ENCODE peak calls at places on chromosomes 6 and 20, in four cellular contexts. L is adrenal gland, D is endothelial cell, X is lower leg skin. E is an unnamed sample.

GRCh38 chr6:89506716-89507597 is 74.0 kb downstream of the ANKRD6 start:
- DNase-seq in L (no peak), D (no peak), X (no peak), E (no peak)

GRCh38 chr20:44644384-44645131 is 6.9 kb downstream of the ADA start:
- DNase-seq in L (no peak), D (no peak), X (no peak), E (no peak)

GRCh38 chr20:8464368-8464767 is 332.3 kb downstream of the PLCB1 start:
- DNase-seq in L (no peak), D (no peak), X (no peak), E (no peak)

GRCh38 chr6:62391358-62391757 is 105.3 kb upstream of the KHDRBS2 start:
- DNase-seq in L (no peak), D (no peak), X (no peak), E (no peak)

GRCh38 chr6:57262901-57263694 is 41.0 kb upstream of the RAB23 start:
- DNase-seq in L (no peak), D (no peak), X (no peak), E (no peak)

GRCh38 chr6:47414517-47415167 is 62.9 kb upstream of the CD2AP start:
- DNase-seq in L (no peak), D (no peak), X (no peak), E (no peak)

GRCh38 chr20:62043131-62043914 is 22.4 kb downstream of the TAF4 start:
- DNase-seq in L (peak), D (no peak), X (no peak), E (no peak)

GRCh38 chr6:44966449-44967091 is 361.6 kb upstream of the RUNX2 start:
- DNase-seq in L (no peak), D (no peak), X (no peak), E (no peak)

GRCh38 chr6:44041461-44042260 is 85.6 kb downstream of the MRPL14 start:
- DNase-seq in L (peak), D (no peak), X (no peak), E (no peak)

GRCh38 chr20:61437280-61438206 is 185.5 kb downstream of the CDH4 start:
- DNase-seq in L (no peak), D (no peak), X (no peak), E (no peak)

GRCh38 chr20:21808863-21809664 is 103.6 kb downstream of the PAX1 start:
- DNase-seq in L (peak), D (peak), X (no peak), E (no peak)

GRCh38 chr20:60011512-60012507 is 53.6 kb downstream of the CDH26 start:
- DNase-seq in L (no peak), D (no peak), X (peak), E (no peak)

GRCh38 chr6:12232339-12232738 is 57.8 kb upstream of the EDN1 start:
- DNase-seq in L (no peak), D (no peak), X (no peak), E (no peak)

GRCh38 chr20:8373579-8373978 is 241.5 kb downstream of the PLCB1 start:
- DNase-seq in L (no peak), D (no peak), X (no peak), E (no peak)

GRCh38 chr6:142833054-142833453 is 111.9 kb downstream of the HIVEP2 start:
- DNase-seq in L (no peak), D (no peak), X (no peak), E (no peak)

GRCh38 chr6:161211380-161212035 is 62.4 kb downstream of the AGPAT4 start:
- DNase-seq in L (no peak), D (no peak), X (no peak), E (no peak)

GRCh38 chr6:67683960-67684359 is 951.1 kb upstream of the ADGRB3 start:
- DNase-seq in L (no peak), D (no peak), X (no peak), E (no peak)

GRCh38 chr6:169776379-169776778 is 25.0 kb downstream of the ERMARD start:
- DNase-seq in L (no peak), D (no peak), X (no peak), E (no peak)

GRCh38 chr6:170019259-170020040 is 268.0 kb downstream of the ERMARD start:
- DNase-seq in L (no peak), D (no peak), X (no peak), E (no peak)

GRCh38 chr6:161068296-161068695 is 76.7 kb downstream of the MAP3K4 start:
- DNase-seq in L (no peak), D (no peak), X (no peak), E (no peak)

GRCh38 chr6:5246141-5246869 is 14.4 kb downstream of the LYRM4 start:
- DNase-seq in L (no peak), D (no peak), X (no peak), E (no peak)

GRCh38 chr6:141107562-141108160 is 1025.1 kb upstream of the GJE1 start:
- DNase-seq in L (no peak), D (no peak), X (no peak), E (no peak)

GRCh38 chr6:88629838-88630462 is 333.5 kb downstream of the RNGTT start:
- DNase-seq in L (no peak), D (peak), X (no peak), E (no peak)

GRCh38 chr20:6501061-6501460 is 266.4 kb upstream of the BMP2 start:
- DNase-seq in L (peak), D (no peak), X (no peak), E (no peak)

GRCh38 chr20:5207138-5207537 is 80.3 kb downstream of the CDS2 start:
- DNase-seq in L (no peak), D (no peak), X (no peak), E (no peak)

GRCh38 chr6:161139766-161140553 is 133.9 kb downstream of the AGPAT4 start:
- DNase-seq in L (peak), D (no peak), X (no peak), E (no peak)

GRCh38 chr20:18705906-18706305 is 107.7 kb upstream of the SCP2D1 start:
- DNase-seq in L (no peak), D (no peak), X (no peak), E (no peak)

GRCh38 chr6:54008589-54008988 is 102.7 kb upstream of the MLIP start:
- DNase-seq in L (no peak), D (no peak), X (no peak), E (no peak)

GRCh38 chr6:78850621-78851020 is 16.7 kb upstream of the IRAK1BP1 start:
- DNase-seq in L (no peak), D (no peak), X (no peak), E (no peak)

GRCh38 chr6:3509326-3509725 is 52.5 kb upstream of the SLC22A23 start:
- DNase-seq in L (no peak), D (no peak), X (no peak), E (no peak)

GRCh38 chr6:165556116-165556843 is 106.8 kb downstream of the PDE10A start:
- DNase-seq in L (no peak), D (no peak), X (no peak), E (no peak)
- TF ChIP-seq CTCF in L (no peak), D (no peak), X (no peak), E (no peak)

DNA sequence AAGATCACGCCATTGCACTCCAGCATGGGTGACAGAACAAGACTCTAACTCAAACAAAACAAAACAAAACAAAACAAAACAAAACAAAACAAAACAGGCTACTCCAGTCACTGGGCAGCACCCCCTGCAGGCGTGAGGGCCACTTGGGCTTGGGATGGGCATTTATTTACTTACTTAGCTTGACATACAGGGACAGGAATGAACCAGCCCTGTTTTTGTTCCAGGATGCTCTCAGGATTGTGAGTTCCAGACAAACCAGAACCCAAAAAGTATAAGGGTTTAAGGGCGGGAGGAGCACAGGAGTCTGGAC is 4.0 kb upstream of the PTPN1 start:
- DNase-seq in L (no peak), D (no peak), X (no peak), E (no peak)
- TF ChIP-seq CTCF in L (no peak), D (no peak), X (no peak), E (peak)

GRCh38 chr6:70210462-70210861 is 92.4 kb downstream of the COL9A1 start:
- DNase-seq in L (no peak), D (no peak), X (no peak), E (no peak)
- TF ChIP-seq CTCF in L (no peak), D (no peak), X (no peak), E (no peak)

GRCh38 chr6:95866732-95867131 is 149.0 kb upstream of the FUT9 start:
- DNase-seq in L (no peak), D (peak), X (no peak), E (no peak)
- TF ChIP-seq CTCF in L (no peak), D (peak), X (no peak), E (peak)

DNA sequence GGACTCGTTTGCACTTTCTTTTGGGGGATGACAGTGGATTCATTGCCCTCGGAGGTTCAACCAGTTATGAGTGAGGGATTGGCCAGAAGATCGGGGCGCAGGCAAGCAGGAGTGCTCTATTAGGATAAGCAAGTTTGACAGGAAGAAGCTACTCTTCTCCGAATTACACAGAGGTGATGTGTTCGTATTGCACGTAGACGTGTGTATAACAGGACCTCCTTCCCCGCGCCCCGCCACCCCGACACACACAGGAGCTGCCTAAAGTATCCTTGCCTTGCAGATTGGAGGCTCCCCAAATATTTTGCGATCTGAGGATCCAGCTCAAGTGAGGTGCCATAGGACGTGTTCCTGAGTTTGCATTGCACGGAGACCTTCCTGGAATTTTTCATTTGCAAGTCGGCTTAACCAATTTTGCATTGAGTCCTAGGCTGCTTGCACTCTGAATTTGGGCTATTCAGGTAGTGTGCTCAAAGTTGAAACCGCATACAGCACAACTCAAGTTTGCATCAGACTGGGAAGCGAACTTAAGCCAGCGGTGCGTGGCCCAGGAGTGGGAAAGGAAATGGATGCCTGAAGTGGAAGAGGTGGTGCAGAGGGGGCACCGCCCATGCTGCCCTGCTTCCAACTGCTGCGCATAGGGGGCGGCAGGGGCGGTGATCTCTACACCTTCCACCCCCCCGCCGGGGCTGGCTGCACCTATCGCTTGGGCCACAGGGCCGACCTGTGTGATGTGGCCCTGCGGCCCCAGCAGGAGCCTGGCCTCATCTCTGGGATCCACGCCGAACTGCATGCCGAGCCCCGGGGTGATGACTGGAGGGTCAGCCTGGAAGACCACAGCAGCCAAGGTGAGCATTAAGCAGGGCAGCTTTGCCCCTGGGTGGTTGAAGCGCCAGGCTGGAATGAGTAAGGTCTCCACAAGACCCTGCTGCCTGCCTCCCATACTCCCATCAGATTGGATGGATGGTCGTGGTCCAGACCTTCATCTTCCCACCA is 770 bp downstream of the TCF19 start:
- DNase-seq in L (no peak), D (no peak), X (no peak), E (no peak)
- TF ChIP-seq CTCF in L (no peak), D (no peak), X (no peak), E (no peak)

DNA sequence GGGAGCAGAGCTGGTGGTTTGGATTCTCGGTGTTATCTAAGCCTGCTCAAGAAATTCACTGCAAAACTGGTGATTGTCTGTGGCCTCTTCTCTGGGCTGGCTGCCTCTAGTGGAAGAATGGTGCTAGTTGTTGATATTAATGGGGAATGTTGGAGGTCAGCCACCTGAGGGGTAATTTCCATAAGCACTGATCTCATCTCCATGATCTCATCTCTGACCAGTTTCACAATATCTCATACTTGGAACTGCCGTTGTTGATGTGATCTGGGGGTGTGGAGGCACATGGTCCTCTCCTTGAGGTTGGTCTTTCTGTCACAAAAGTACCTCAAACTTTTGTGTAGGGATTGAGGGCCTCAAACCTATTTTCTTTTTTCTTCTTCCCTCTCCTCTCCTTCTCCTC is 102.6 kb downstream of the CD109 start:
- DNase-seq in L (peak), D (no peak), X (peak), E (no peak)
- TF ChIP-seq CTCF in L (peak), D (no peak), X (peak), E (no peak)

DNA sequence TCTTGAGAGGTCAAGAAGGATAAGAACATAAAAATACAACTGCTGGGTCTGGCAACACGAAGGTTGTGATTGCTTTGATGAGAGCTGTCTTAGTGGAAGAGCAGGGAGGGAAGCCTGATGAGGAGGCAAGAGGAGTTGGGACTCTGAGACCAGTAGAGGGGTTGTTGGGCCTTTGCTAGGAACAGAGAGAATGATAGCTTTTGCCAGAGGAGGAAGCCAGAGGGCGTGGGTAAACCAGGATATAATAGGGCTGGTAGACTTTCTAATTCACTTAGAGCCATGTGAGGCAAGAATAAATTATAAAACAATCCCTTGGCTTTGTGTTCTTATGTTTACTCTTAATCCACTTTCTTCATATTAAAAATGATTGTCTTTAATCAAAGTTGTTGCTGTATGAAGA is 78.6 kb downstream of the RCAN2 start:
- DNase-seq in L (no peak), D (no peak), X (no peak), E (no peak)
- TF ChIP-seq CTCF in L (no peak), D (no peak), X (no peak), E (no peak)

E was measured in D721Med.